ENCODE peak calls at places on chromosomes 11 and 22, in five cellular contexts. F, V, W, B and Z are unnamed samples.

GRCh38 chr11:124769804-124770774 is 8.0 kb upstream of the ESAM start:
- DNase-seq in B (no peak), V (no peak), W (no peak), F (no peak), Z (no peak)

GRCh38 chr11:9758676-9759518 is 95.0 kb downstream of the SWAP70 start:
- DNase-seq in W (peak; percentile 66), B (peak; percentile 49), V (peak; percentile 64), F (peak; percentile 12), Z (peak; percentile 52)

GRCh38 chr22:22979954-22980353 is 90.4 kb upstream of the GNAZ start:
- DNase-seq in V (no peak), W (no peak), B (no peak), F (no peak), Z (no peak)

GRCh38 chr11:2517016-2517385 is 72.2 kb downstream of the KCNQ1 start:
- DNase-seq in V (no peak), F (no peak), W (peak; percentile 8), B (no peak), Z (no peak)

GRCh38 chr22:47333625-47334024 is 571.2 kb downstream of the TBC1D22A start:
- DNase-seq in B (no peak), F (no peak), W (no peak), V (no peak), Z (no peak)

GRCh38 chr11:68337399-68337835 is 25.0 kb downstream of the LRP5 start:
- DNase-seq in W (no peak), F (no peak), V (peak; percentile 40), B (no peak), Z (no peak)

GRCh38 chr11:38446336-38446735 is 1848.3 kb upstream of the RAG2 start:
- DNase-seq in F (no peak), V (no peak), B (no peak), W (no peak), Z (no peak)

GRCh38 chr11:44899959-44900358 is 50.7 kb downstream of the TP53I11 start:
- DNase-seq in V (peak; percentile 37), F (no peak), W (peak; percentile 43), B (no peak), Z (no peak)

GRCh38 chr22:24506802-24507438 is 11.8 kb downstream of the UPB1 start:
- DNase-seq in F (no peak), V (no peak), W (no peak), B (no peak), Z (no peak)

GRCh38 chr11:61609970-61610347 is 29.1 kb upstream of the SYT7 start:
- DNase-seq in B (no peak), W (no peak), F (no peak), V (no peak), Z (no peak)

GRCh38 chr11:66920978-66921784 is 37.0 kb downstream of the PC start:
- DNase-seq in F (no peak), V (no peak), B (no peak), W (no peak), Z (no peak)

GRCh38 chr11:1548221-1549070 is 23.6 kb downstream of the DUSP8 start:
- DNase-seq in V (no peak), W (no peak), F (no peak), B (peak; percentile 16), Z (no peak)

GRCh38 chr11:86940122-86940777 is 14.9 kb downstream of the FZD4 start:
- DNase-seq in B (no peak), W (no peak), V (no peak), F (no peak), Z (no peak)

GRCh38 chr11:15901046-15901445 is 455.3 kb downstream of the SOX6 start:
- DNase-seq in B (no peak), W (no peak), V (no peak), F (no peak), Z (no peak)

GRCh38 chr22:31615481-31615840 is 46.6 kb downstream of the PISD start:
- DNase-seq in B (no peak), V (no peak), W (no peak), F (no peak), Z (no peak)

GRCh38 chr11:12090761-12091261 is 19.6 kb upstream of the MICAL2 start:
- DNase-seq in W (no peak), F (no peak), V (no peak), B (no peak), Z (no peak)

GRCh38 chr11:12581923-12582322 is 92.3 kb upstream of the TEAD1 start:
- DNase-seq in W (no peak), V (no peak), B (no peak), F (no peak), Z (no peak)

GRCh38 chr11:35235944-35236666 is 97.1 kb downstream of the CD44 start:
- DNase-seq in V (peak; percentile 75), B (no peak), W (peak; percentile 48), F (peak; percentile 48), Z (no peak)

GRCh38 chr11:90446207-90446606 is 223.4 kb upstream of the CHORDC1 start:
- DNase-seq in W (no peak), F (no peak), B (no peak), V (no peak), Z (no peak)

GRCh38 chr22:29152381-29153138 is 53.1 kb upstream of the EMID1 start:
- DNase-seq in W (no peak), B (no peak), F (no peak), V (no peak), Z (no peak)

GRCh38 chr11:19929147-19929546 is 216.5 kb downstream of the NAV2 start:
- DNase-seq in W (no peak), F (no peak), B (no peak), V (no peak), Z (no peak)

GRCh38 chr22:49166746-49167145 is 660.9 kb downstream of the BRD1 start:
- DNase-seq in F (no peak), W (no peak), B (no peak), V (no peak), Z (no peak)

GRCh38 chr11:3122775-3123201 is 42.3 kb downstream of the OSBPL5 start:
- DNase-seq in B (no peak), V (peak; percentile 15), F (no peak), W (no peak), Z (no peak)

GRCh38 chr11:64742940-64743590 is 877 bp downstream of the RASGRP2 start:
- DNase-seq in V (peak; percentile 81), W (peak; percentile 84), F (peak; percentile 62), B (peak; percentile 57), Z (peak; percentile 96)

GRCh38 chr11:63829823-63830489 is 9.0 kb upstream of the MARK2 start:
- DNase-seq in F (no peak), W (no peak), B (no peak), V (no peak), Z (no peak)

GRCh38 chr11:44978279-44978960 is 27.7 kb upstream of the TP53I11 start:
- DNase-seq in B (no peak), F (no peak), V (no peak), W (no peak), Z (no peak)

GRCh38 chr11:122173587-122173986 is 57.6 kb upstream of the BLID start:
- DNase-seq in V (no peak), W (no peak), F (no peak), B (no peak), Z (no peak)

GRCh38 chr11:94793822-94794221 is 25.7 kb downstream of the AMOTL1 start:
- DNase-seq in B (no peak), W (no peak), F (no peak), V (no peak), Z (no peak)

GRCh38 chr11:44623716-44624491 is 58.4 kb downstream of the CD82 start:
- DNase-seq in F (no peak), V (peak; percentile 15), B (no peak), W (peak; percentile 19), Z (no peak)

GRCh38 chr11:60757231-60757800 is 649 bp downstream of the MS4A15 start:
- DNase-seq in V (no peak), W (no peak), B (no peak), F (no peak), Z (no peak)

GRCh38 chr11:65440831-65441499 is 18.4 kb downstream of the NEAT1 start:
- DNase-seq in B (no peak), V (no peak), F (no peak), W (no peak), Z (no peak)

GRCh38 chr11:2194877-2195755 is 23.5 kb upstream of the TH start:
- DNase-seq in W (peak; percentile 69), B (no peak), F (no peak), V (peak; percentile 69), Z (peak; percentile 72)

GRCh38 chr11:68505596-68505995 is 45.0 kb downstream of the PPP6R3 start:
- DNase-seq in F (no peak), W (no peak), V (no peak), B (no peak), Z (no peak)

GRCh38 chr22:48245119-48245485 is 1482.7 kb downstream of the TBC1D22A start:
- DNase-seq in F (no peak), W (no peak), V (no peak), B (no peak), Z (no peak)

GRCh38 chr22:27825174-27825573 is 23.6 kb upstream of the MN1 start:
- DNase-seq in V (peak; percentile 51), B (no peak), F (no peak), W (no peak), Z (no peak)

GRCh38 chr11:77179681-77180080 is 51.6 kb downstream of the MYO7A start:
- DNase-seq in F (no peak), B (no peak), W (no peak), V (no peak), Z (no peak)

GRCh38 chr11:112274007-112274783 is 13.5 kb upstream of the PLET1 start:
- DNase-seq in W (no peak), V (no peak), F (no peak), B (no peak), Z (no peak)

GRCh38 chr11:11297578-11297977 is 55.5 kb downstream of the CSNK2A3 start:
- DNase-seq in V (no peak), F (no peak), W (no peak), B (no peak), Z (no peak)

GRCh38 chr11:8800498-8801110 is 110.4 kb upstream of the AKIP1 start:
- DNase-seq in F (no peak), B (no peak), V (no peak), W (no peak), Z (no peak)

GRCh38 chr11:1570001-1570453 is 2.0 kb downstream of the DUSP8 start:
- DNase-seq in V (no peak), F (no peak), W (no peak), B (no peak), Z (no peak)